ENCODE peak calls at places on chromosomes 7 and 10, in ten cellular contexts. K is prostate gland, I is retinal pigment epithelial cell, V is heart right ventricle, P is coronary artery, C is upper lobe of right lung, M is transverse colon, S is AG10803, N is psoas muscle, W is GM12865. O is an unnamed sample.

GRCh38 chr7:121447191-121447920 is 51.2 kb upstream of the FAM3C start:
- DNase-seq in I (no peak), N (peak; percentile 35), M (no peak), W (no peak), V (no peak), K (no peak), S (peak; percentile 30), C (no peak), P (no peak), O (no peak)

GRCh38 chr10:95300140-95300539 is 9.3 kb upstream of the PDLIM1 start:
- DNase-seq in V (no peak), I (no peak), N (no peak), K (no peak), C (no peak), M (no peak), W (no peak), S (no peak), P (no peak), O (no peak)

GRCh38 chr7:47045169-47045568 is 536.7 kb downstream of the TNS3 start:
- DNase-seq in M (no peak), P (no peak), W (no peak), C (no peak), S (no peak), N (peak; percentile 26), I (peak; percentile 10), K (peak; percentile 21), V (peak; percentile 60), O (no peak)

GRCh38 chr10:6411424-6411823 is 168.7 kb downstream of the PRKCQ start:
- DNase-seq in M (no peak), S (no peak), N (no peak), C (no peak), K (no peak), I (no peak), W (no peak), V (no peak), P (peak; percentile 22), O (no peak)

GRCh38 chr10:32237644-32238345 is 109.2 kb downstream of the EPC1 start:
- DNase-seq in I (no peak), V (no peak), M (no peak), S (peak; percentile 82), P (no peak), K (no peak), C (no peak), N (no peak), W (no peak), O (peak; percentile 23)

GRCh38 chr10:19825690-19826089 is 9.5 kb downstream of the PLXDC2 start:
- DNase-seq in C (no peak), M (no peak), P (no peak), I (no peak), V (no peak), W (no peak), S (no peak), K (no peak), N (no peak), O (no peak)

GRCh38 chr7:15723840-15724239 is 37.4 kb upstream of the MEOX2 start:
- DNase-seq in P (no peak), I (no peak), N (no peak), M (no peak), W (no peak), V (no peak), C (no peak), S (peak; percentile 39), K (no peak), O (no peak)

GRCh38 chr7:133434246-133434865 is 181.5 kb downstream of the EXOC4 start:
- DNase-seq in N (no peak), P (no peak), V (no peak), K (no peak), I (no peak), M (no peak), W (peak; percentile 25), C (no peak), S (peak; percentile 54), O (peak; percentile 70)

GRCh38 chr10:22030421-22030820 is 26.9 kb upstream of the DNAJC1 start:
- DNase-seq in W (no peak), I (no peak), K (no peak), N (no peak), C (no peak), S (no peak), P (no peak), V (no peak), M (no peak), O (no peak)

GRCh38 chr7:35967366-35968139 is 166.7 kb downstream of the SEPTIN7 start:
- DNase-seq in V (no peak), N (no peak), S (no peak), P (no peak), C (no peak), M (no peak), I (no peak), K (no peak), W (no peak), O (no peak)

GRCh38 chr7:129055861-129056464 is 1.1 kb upstream of the TNPO3 start:
- DNase-seq in S (peak; percentile 13), K (no peak), V (no peak), I (no peak), W (no peak), N (no peak), P (no peak), C (no peak), M (no peak), O (no peak)

DNA sequence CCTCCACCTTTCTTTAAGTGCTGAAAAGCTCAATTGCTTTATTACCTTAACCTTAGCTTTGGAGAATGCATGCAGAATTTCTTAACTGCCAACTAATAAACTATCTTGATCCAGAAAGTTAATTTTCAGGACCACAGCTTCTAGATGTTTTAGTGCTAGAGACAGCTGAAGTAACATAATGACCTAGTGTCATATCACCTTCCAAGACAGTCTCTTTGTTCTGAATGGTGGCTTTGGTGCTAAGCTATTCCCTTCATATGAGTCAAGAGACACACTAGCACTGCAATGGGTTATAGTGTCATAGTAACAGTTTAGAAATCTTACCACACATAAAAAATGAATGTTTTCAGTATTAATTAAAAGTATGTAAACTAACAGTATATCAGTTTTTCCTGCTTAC is 115.5 kb upstream of the LRRN3 start:
- DNase-seq in S (no peak), W (no peak), V (no peak), I (no peak), N (no peak), P (no peak), C (no peak), K (no peak), M (no peak), O (no peak)
- TF ChIP-seq CTCF in S (no peak), W (no peak), V (no peak), I (no peak), N (no peak), P (no peak), C (no peak), K (no peak), M (no peak), O (no peak)

GRCh38 chr10:70131560-70131937 is 1.1 kb downstream of the AIFM2 start:
- DNase-seq in P (peak; percentile 72), V (no peak), K (no peak), N (no peak), M (no peak), I (no peak), W (no peak), C (peak; percentile 58), S (no peak), O (no peak)
- H3K4me3 ChIP-seq in P (peak overlapping the region; percentile 81), V (no peak overlapping the region), K (no peak overlapping the region), N (peak overlapping the region; percentile 82), M (peak overlapping the region; percentile 87), I (peak overlapping the region; percentile 79), W (peak overlapping the region; percentile 70), C (peak overlapping the region; percentile 80), S (peak overlapping the region; percentile 79), O (no peak overlapping the region)

GRCh38 chr7:2980406-2981102 is 63.1 kb downstream of the CARD11 start:
- DNase-seq in I (no peak), S (no peak), W (no peak), P (no peak), C (peak; percentile 69), M (peak; percentile 28), N (no peak), K (no peak), V (no peak), O (no peak)

GRCh38 chr7:2981103-2981480 is 62.6 kb downstream of the CARD11 start:
- DNase-seq in W (no peak), N (no peak), S (no peak), M (no peak), P (no peak), V (no peak), C (no peak), I (no peak), K (no peak), O (no peak)

GRCh38 chr7:2979951-2980350 is 63.7 kb downstream of the CARD11 start:
- DNase-seq in I (no peak), P (no peak), K (no peak), C (peak; percentile 54), N (no peak), M (no peak), W (no peak), S (no peak), V (no peak), O (no peak)

GRCh38 chr7:2978403-2978802 is 65.3 kb downstream of the CARD11 start:
- DNase-seq in V (peak; percentile 17), S (no peak), N (no peak), C (peak; percentile 89), P (no peak), W (peak; percentile 95), I (no peak), M (peak; percentile 85), K (peak; percentile 72), O (peak; percentile 12)

GRCh38 chr7:2979276-2979675 is 64.4 kb downstream of the CARD11 start:
- DNase-seq in K (no peak), V (no peak), N (no peak), W (peak; percentile 44), M (no peak), S (no peak), P (no peak), I (no peak), C (peak; percentile 31), O (no peak)
- TF ChIP-seq CTCF in K (no peak), V (no peak), N (no peak), W (peak; percentile 11), M (no peak), S (no peak), P (no peak), I (no peak), C (no peak), O (no peak)

GRCh38 chr7:54542920-54543539 is 855 bp downstream of the VSTM2A start:
- DNase-seq in P (no peak), S (peak; percentile 13), M (no peak), V (no peak), K (no peak), C (no peak), W (no peak), I (peak; percentile 6), N (no peak), O (peak; percentile 13)

GRCh38 chr7:54544356-54545240 is 2.4 kb downstream of the VSTM2A start:
- DNase-seq in W (no peak), I (no peak), S (no peak), V (no peak), C (no peak), P (no peak), M (no peak), N (no peak), K (no peak), O (no peak)

GRCh38 chr7:54545241-54545563 is 3.0 kb downstream of the VSTM2A start:
- DNase-seq in K (no peak), N (no peak), W (no peak), M (no peak), P (no peak), I (no peak), V (no peak), S (no peak), C (no peak), O (no peak)

GRCh38 chr7:54546986-54547314 is 4.8 kb downstream of the VSTM2A start:
- DNase-seq in W (no peak), I (no peak), C (no peak), K (no peak), S (no peak), N (no peak), M (no peak), V (no peak), P (no peak), O (no peak)

GRCh38 chr7:54546081-54546985 is 4.2 kb downstream of the VSTM2A start:
- DNase-seq in N (no peak), M (peak; percentile 28), W (peak; percentile 1), C (no peak), I (no peak), V (no peak), S (no peak), P (no peak), K (no peak), O (no peak)
- H3K4me3 ChIP-seq in N (no peak overlapping the region), M (peak overlapping the region; percentile 12), W (no peak overlapping the region), C (no peak overlapping the region), I (no peak overlapping the region), V (no peak overlapping the region), S (no peak overlapping the region), P (peak overlapping the region; percentile 63), K (peak overlapping the region; percentile 2), O (no peak overlapping the region)